ENCODE peak calls at places on chromosomes 11 and 22, in nine cellular contexts. Y is amniotic epithelial cell; C is fibroblast of mammary gland; P is Caco-2; S is iPS DF 19.7; E is activated effector memory CD4-positive, alpha-beta T cell treated with anti-CD3 and anti-CD28 coated beads, Interleukin-2, amount 50 U/mL, for 16 hours; U is NCI-H1417; A is ELR; K is neuronal stem cell. D is an unnamed sample.

GRCh38 chr11:131534611-131535010 is 164.2 kb downstream of the NTM start:
- DNase-seq in Y (no peak), C (no peak), P (no peak), S (no peak), E (no peak), U (peak), A (no peak), K (peak), D (no peak)

GRCh38 chr11:113626736-113627135 is 79.4 kb downstream of the TMPRSS5 start:
- DNase-seq in Y (no peak), C (no peak), P (no peak), S (no peak), E (no peak), U (no peak), A (no peak), K (no peak), D (no peak)

GRCh38 chr22:26922804-26923203 is 265.4 kb downstream of the MIAT start:
- DNase-seq in Y (no peak), C (no peak), P (no peak), S (no peak), E (no peak), U (no peak), A (no peak), K (peak), D (no peak)

GRCh38 chr11:107006076-107006833 is 12.0 kb downstream of the GUCY1A2 start:
- DNase-seq in Y (no peak), C (no peak), P (no peak), S (no peak), E (no peak), U (no peak), A (no peak), K (no peak), D (no peak)

GRCh38 chr11:122202951-122203456 is 87.0 kb upstream of the BLID start:
- DNase-seq in Y (peak), C (peak), P (peak), S (peak), E (peak), U (peak), A (peak), K (peak), D (peak)

GRCh38 chr11:119540370-119541125 is 117.6 kb upstream of the THY1 start:
- DNase-seq in Y (no peak), C (no peak), P (no peak), S (no peak), E (peak), U (no peak), A (no peak), K (no peak), D (no peak)

GRCh38 chr22:46416537-46417267 is 81.2 kb downstream of the TRMU start:
- DNase-seq in Y (peak), C (no peak), P (no peak), S (no peak), E (no peak), U (no peak), A (no peak), K (no peak), D (no peak)

GRCh38 chr11:33920838-33921613 is 29.1 kb upstream of the LMO2 start:
- DNase-seq in Y (no peak), C (no peak), P (no peak), S (no peak), E (no peak), U (no peak), A (peak), K (no peak), D (no peak)

GRCh38 chr11:46855167-46855566 is 9.1 kb upstream of the CKAP5 start:
- DNase-seq in Y (no peak), C (no peak), P (no peak), S (no peak), E (no peak), U (no peak), A (no peak), K (no peak), D (no peak)

GRCh38 chr11:118434553-118435232 is 1.6 kb upstream of the KMT2A start:
- DNase-seq in Y (peak), C (peak), P (peak), S (no peak), E (peak), U (no peak), A (peak), K (peak), D (peak)

GRCh38 chr22:36335621-36336020 is 52.1 kb downstream of the MYH9 start:
- DNase-seq in Y (no peak), C (no peak), P (no peak), S (no peak), E (no peak), U (no peak), A (peak), K (no peak), D (no peak)

GRCh38 chr22:35154937-35155387 is 89.0 kb downstream of the ISX start:
- DNase-seq in Y (peak), C (peak), P (peak), S (peak), E (no peak), U (peak), A (peak), K (peak), D (peak)